ENCODE peak calls at places on chromosomes 5 and 9, in four cellular contexts. Y is foreskin melanocyte, T is WERI-Rb-1, L is cardiac muscle cell. Z is an unnamed sample.

GRCh38 chr5:14871084-14871572 is 450 bp downstream of the ANKH start:
- DNase-seq in Y (no peak), T (peak), L (no peak), Z (no peak)

GRCh38 chr5:59813761-59814562 is 79.6 kb downstream of the PDE4D start:
- DNase-seq in Y (peak), T (peak), L (peak), Z (peak)

GRCh38 chr9:136654820-136655219 is 7.9 kb upstream of the EGFL7 start:
- DNase-seq in Y (no peak), T (no peak), L (no peak), Z (no peak)

GRCh38 chr9:114400219-114400618 is 12.4 kb upstream of the AKNA start:
- DNase-seq in Y (no peak), T (no peak), L (no peak), Z (no peak)

GRCh38 chr5:169295241-169295747 is 5.6 kb downstream of the SLIT3 start:
- DNase-seq in Y (no peak), T (no peak), L (no peak), Z (no peak)

GRCh38 chr9:127569819-127570401 is 42.2 kb upstream of the STXBP1 start:
- DNase-seq in Y (no peak), T (no peak), L (no peak), Z (no peak)

GRCh38 chr5:168885324-168886120 is 306.4 kb upstream of the PANK3 start:
- DNase-seq in Y (peak), T (no peak), L (no peak), Z (peak)

GRCh38 chr5:108950276-108950675 is 202.6 kb downstream of the FER start:
- DNase-seq in Y (no peak), T (no peak), L (no peak), Z (no peak)

GRCh38 chr5:111747336-111747735 is 9.7 kb downstream of the NREP start:
- DNase-seq in Y (no peak), T (no peak), L (no peak), Z (no peak)

GRCh38 chr5:25970906-25971489 is 1067.4 kb downstream of the CDH9 start:
- DNase-seq in Y (no peak), T (no peak), L (no peak), Z (no peak)

GRCh38 chr5:142363619-142363963 is 38.8 kb upstream of the SPRY4 start:
- DNase-seq in Y (no peak), T (no peak), L (no peak), Z (no peak)

GRCh38 chr9:76687861-76688374 is 76.3 kb upstream of the PCA3 start:
- DNase-seq in Y (peak), T (no peak), L (peak), Z (peak)

GRCh38 chr9:80218336-80218735 is 646.6 kb downstream of the TLE4 start:
- DNase-seq in Y (no peak), T (no peak), L (no peak), Z (no peak)

GRCh38 chr9:122348288-122348777 is 22.5 kb upstream of the PTGS1 start:
- DNase-seq in Y (no peak), T (no peak), L (no peak), Z (no peak)

GRCh38 chr9:127738666-127739065 is 3.6 kb upstream of the TOR2A start:
- DNase-seq in Y (no peak), T (no peak), L (no peak), Z (no peak)

GRCh38 chr5:148586796-148587195 is 67.5 kb downstream of the HTR4 start:
- DNase-seq in Y (no peak), T (no peak), L (no peak), Z (no peak)

Z was measured in SK-MEL-5.